ENCODE peak calls at places on chromosomes 5 and 9, in six cellular contexts. One of them, this sample, is unnamed.

GRCh38 chr5:21142791-21143190 is 1154.8 kb upstream of the CDH18 start:
- DNase-seq in AG09309: no peak
- DNase-seq in body of pancreas: no peak
- DNase-seq in CD4-positive, alpha-beta T cell: no peak
- DNase-seq in activated T-helper 1 cell treated with anti-CD3 and anti-CD28 coated beads, Interleukin-2, amount 50 U/mL, for 16 hours: no peak
- DNase-seq in GM19239: no peak
- DNase-seq in this sample: no peak

GRCh38 chr9:83920469-83920941 is 727 bp downstream of the KIF27 start:
- DNase-seq in AG09309: no peak
- DNase-seq in activated T-helper 1 cell treated with anti-CD3 and anti-CD28 coated beads, Interleukin-2, amount 50 U/mL, for 16 hours: no peak
- DNase-seq in CD4-positive, alpha-beta T cell: no peak
- DNase-seq in body of pancreas: peak
- DNase-seq in GM19239: no peak
- DNase-seq in this sample: peak

GRCh38 chr5:141356950-141357349 is 2.1 kb downstream of the PCDHGA4 start:
- DNase-seq in activated T-helper 1 cell treated with anti-CD3 and anti-CD28 coated beads, Interleukin-2, amount 50 U/mL, for 16 hours: no peak
- DNase-seq in CD4-positive, alpha-beta T cell: no peak
- DNase-seq in body of pancreas: no peak
- DNase-seq in AG09309: no peak
- DNase-seq in GM19239: no peak
- DNase-seq in this sample: no peak

GRCh38 chr9:95719354-95719753 is 156.1 kb upstream of the ERCC6L2 start:
- DNase-seq in body of pancreas: no peak
- DNase-seq in CD4-positive, alpha-beta T cell: no peak
- DNase-seq in activated T-helper 1 cell treated with anti-CD3 and anti-CD28 coated beads, Interleukin-2, amount 50 U/mL, for 16 hours: no peak
- DNase-seq in GM19239: no peak
- DNase-seq in AG09309: no peak
- DNase-seq in this sample: no peak

GRCh38 chr9:33065157-33066076 is 11.1 kb downstream of the SMU1 start:
- DNase-seq in activated T-helper 1 cell treated with anti-CD3 and anti-CD28 coated beads, Interleukin-2, amount 50 U/mL, for 16 hours: no peak
- DNase-seq in body of pancreas: no peak
- DNase-seq in CD4-positive, alpha-beta T cell: no peak
- DNase-seq in GM19239: peak
- DNase-seq in AG09309: no peak
- DNase-seq in this sample: no peak

GRCh38 chr9:73714294-73714693 is 562.6 kb downstream of the ANXA1 start:
- DNase-seq in AG09309: no peak
- DNase-seq in CD4-positive, alpha-beta T cell: no peak
- DNase-seq in GM19239: no peak
- DNase-seq in activated T-helper 1 cell treated with anti-CD3 and anti-CD28 coated beads, Interleukin-2, amount 50 U/mL, for 16 hours: no peak
- DNase-seq in body of pancreas: no peak
- DNase-seq in this sample: no peak

GRCh38 chr9:128910906-128911305 is 9.9 kb upstream of the PHYHD1 start:
- DNase-seq in activated T-helper 1 cell treated with anti-CD3 and anti-CD28 coated beads, Interleukin-2, amount 50 U/mL, for 16 hours: no peak
- DNase-seq in AG09309: no peak
- DNase-seq in GM19239: no peak
- DNase-seq in body of pancreas: no peak
- DNase-seq in CD4-positive, alpha-beta T cell: no peak
- DNase-seq in this sample: no peak

GRCh38 chr9:32423371-32423770 is 38.9 kb downstream of the ACO1 start:
- DNase-seq in AG09309: no peak
- DNase-seq in CD4-positive, alpha-beta T cell: no peak
- DNase-seq in activated T-helper 1 cell treated with anti-CD3 and anti-CD28 coated beads, Interleukin-2, amount 50 U/mL, for 16 hours: no peak
- DNase-seq in body of pancreas: no peak
- DNase-seq in GM19239: no peak
- DNase-seq in this sample: no peak

GRCh38 chr5:155402927-155403645 is 389.5 kb downstream of the KIF4B start:
- DNase-seq in AG09309: no peak
- DNase-seq in activated T-helper 1 cell treated with anti-CD3 and anti-CD28 coated beads, Interleukin-2, amount 50 U/mL, for 16 hours: no peak
- DNase-seq in body of pancreas: no peak
- DNase-seq in CD4-positive, alpha-beta T cell: no peak
- DNase-seq in GM19239: no peak
- DNase-seq in this sample: no peak

GRCh38 chr9:2208465-2208864 is 193.3 kb downstream of the SMARCA2 start:
- DNase-seq in CD4-positive, alpha-beta T cell: no peak
- DNase-seq in GM19239: no peak
- DNase-seq in activated T-helper 1 cell treated with anti-CD3 and anti-CD28 coated beads, Interleukin-2, amount 50 U/mL, for 16 hours: no peak
- DNase-seq in body of pancreas: no peak
- DNase-seq in AG09309: no peak
- DNase-seq in this sample: no peak

GRCh38 chr9:123421801-123422455 is 65.9 kb downstream of the CRB2 start:
- DNase-seq in activated T-helper 1 cell treated with anti-CD3 and anti-CD28 coated beads, Interleukin-2, amount 50 U/mL, for 16 hours: no peak
- DNase-seq in GM19239: no peak
- DNase-seq in CD4-positive, alpha-beta T cell: no peak
- DNase-seq in body of pancreas: no peak
- DNase-seq in AG09309: no peak
- DNase-seq in this sample: no peak

GRCh38 chr5:113678924-113679575 is 165.6 kb downstream of the YTHDC2 start:
- DNase-seq in GM19239: peak
- DNase-seq in AG09309: no peak
- DNase-seq in activated T-helper 1 cell treated with anti-CD3 and anti-CD28 coated beads, Interleukin-2, amount 50 U/mL, for 16 hours: no peak
- DNase-seq in CD4-positive, alpha-beta T cell: no peak
- DNase-seq in body of pancreas: peak
- DNase-seq in this sample: peak

GRCh38 chr5:134584662-134585061 is 48.0 kb downstream of the SAR1B start:
- DNase-seq in GM19239: no peak
- DNase-seq in CD4-positive, alpha-beta T cell: no peak
- DNase-seq in body of pancreas: no peak
- DNase-seq in AG09309: no peak
- DNase-seq in activated T-helper 1 cell treated with anti-CD3 and anti-CD28 coated beads, Interleukin-2, amount 50 U/mL, for 16 hours: no peak
- DNase-seq in this sample: no peak

GRCh38 chr5:95697781-95698681 is 15.2 kb upstream of the SPATA9 start:
- DNase-seq in CD4-positive, alpha-beta T cell: no peak
- DNase-seq in activated T-helper 1 cell treated with anti-CD3 and anti-CD28 coated beads, Interleukin-2, amount 50 U/mL, for 16 hours: no peak
- DNase-seq in GM19239: no peak
- DNase-seq in AG09309: no peak
- DNase-seq in body of pancreas: no peak
- DNase-seq in this sample: no peak

GRCh38 chr5:44626846-44627245 is 181.9 kb upstream of the MRPS30 start:
- DNase-seq in AG09309: no peak
- DNase-seq in activated T-helper 1 cell treated with anti-CD3 and anti-CD28 coated beads, Interleukin-2, amount 50 U/mL, for 16 hours: no peak
- DNase-seq in CD4-positive, alpha-beta T cell: no peak
- DNase-seq in GM19239: no peak
- DNase-seq in body of pancreas: no peak
- DNase-seq in this sample: no peak

GRCh38 chr9:98365227-98365669 is 109.8 kb upstream of the TBC1D2 start:
- DNase-seq in AG09309: no peak
- DNase-seq in activated T-helper 1 cell treated with anti-CD3 and anti-CD28 coated beads, Interleukin-2, amount 50 U/mL, for 16 hours: no peak
- DNase-seq in GM19239: no peak
- DNase-seq in CD4-positive, alpha-beta T cell: no peak
- DNase-seq in body of pancreas: no peak
- DNase-seq in this sample: peak

GRCh38 chr5:134975078-134975715 is 7.5 kb downstream of the CATSPER3 start:
- DNase-seq in body of pancreas: no peak
- DNase-seq in GM19239: no peak
- DNase-seq in AG09309: no peak
- DNase-seq in CD4-positive, alpha-beta T cell: no peak
- DNase-seq in activated T-helper 1 cell treated with anti-CD3 and anti-CD28 coated beads, Interleukin-2, amount 50 U/mL, for 16 hours: no peak
- DNase-seq in this sample: no peak

GRCh38 chr9:70261131-70261870 is 2.5 kb downstream of the SMC5 start:
- DNase-seq in CD4-positive, alpha-beta T cell: no peak
- DNase-seq in GM19239: no peak
- DNase-seq in activated T-helper 1 cell treated with anti-CD3 and anti-CD28 coated beads, Interleukin-2, amount 50 U/mL, for 16 hours: no peak
- DNase-seq in body of pancreas: no peak
- DNase-seq in AG09309: no peak
- DNase-seq in this sample: no peak

GRCh38 chr9:13274901-13275641 is 4.4 kb downstream of the MPDZ start:
- DNase-seq in GM19239: no peak
- DNase-seq in AG09309: no peak
- DNase-seq in activated T-helper 1 cell treated with anti-CD3 and anti-CD28 coated beads, Interleukin-2, amount 50 U/mL, for 16 hours: no peak
- DNase-seq in CD4-positive, alpha-beta T cell: no peak
- DNase-seq in body of pancreas: no peak
- DNase-seq in this sample: no peak

This sample was measured in testis.